ENCODE peak calls at places on chromosomes 1 and 21, in seven cellular contexts. U is T-cell; C is H9; I is ureter; T is pulmonary artery endothelial cell; X is HCT116; M is CD4-positive, alpha-beta T cell. D is an unnamed sample.

GRCh38 chr1:167934407-167935251 is 1.9 kb upstream of the DCAF6 start:
- DNase-seq in U (no peak), C (no peak), I (no peak), T (no peak), X (no peak), M (no peak), D (no peak)

GRCh38 chr1:223031690-223032601 is 111.1 kb downstream of the TLR5 start:
- DNase-seq in U (no peak), C (peak; percentile 41), I (peak; percentile 54), T (no peak), X (no peak), M (no peak), D (no peak)

GRCh38 chr1:31572323-31573104 is 3.8 kb upstream of the TINAGL1 start:
- DNase-seq in U (no peak), C (no peak), I (peak; percentile 54), T (no peak), X (no peak), M (no peak), D (no peak)

GRCh38 chr1:12001996-12002493 is 17.3 kb upstream of the MIIP start:
- DNase-seq in U (no peak), C (no peak), I (no peak), T (no peak), X (peak; percentile 19), M (no peak), D (no peak)

GRCh38 chr21:37675202-37675801 is 241.0 kb downstream of the KCNJ6 start:
- DNase-seq in U (peak; percentile 12), C (peak; percentile 82), I (peak; percentile 55), T (no peak), X (peak; percentile 27), M (peak; percentile 64), D (no peak)

GRCh38 chr1:245512980-245513578 is 358.3 kb downstream of the KIF26B start:
- DNase-seq in U (no peak), C (peak; percentile 54), I (no peak), T (no peak), X (no peak), M (no peak), D (no peak)

GRCh38 chr1:61051455-61052392 is 30.6 kb upstream of the NFIA start:
- DNase-seq in U (no peak), C (peak; percentile 66), I (no peak), T (no peak), X (no peak), M (no peak), D (no peak)

GRCh38 chr1:170741678-170742077 is 77.7 kb downstream of the PRRX1 start:
- DNase-seq in U (no peak), C (no peak), I (no peak), T (no peak), X (no peak), M (no peak), D (no peak)

GRCh38 chr1:117658676-117659075 is 52.8 kb downstream of the TENT5C start:
- DNase-seq in U (peak; percentile 73), C (no peak), I (no peak), T (no peak), X (no peak), M (peak; percentile 67), D (no peak)

GRCh38 chr1:180953791-180954721 is 41.4 kb downstream of the KIAA1614 start:
- DNase-seq in U (peak; percentile 54), C (no peak), I (peak; percentile 73), T (no peak), X (no peak), M (peak; percentile 71), D (no peak)

GRCh38 chr1:46396429-46397398 is 2.6 kb downstream of the FAAH start:
- DNase-seq in U (no peak), C (no peak), I (no peak), T (no peak), X (no peak), M (no peak), D (no peak)

GRCh38 chr1:25193151-25193742 is 39.1 kb downstream of the SYF2 start:
- DNase-seq in U (no peak), C (no peak), I (no peak), T (no peak), X (no peak), M (no peak), D (no peak)

GRCh38 chr1:225156254-225156653 is 226.8 kb downstream of the DNAH14 start:
- DNase-seq in U (no peak), C (no peak), I (no peak), T (no peak), X (no peak), M (no peak), D (no peak)

GRCh38 chr1:173507205-173507846 is 30.2 kb downstream of the PRDX6 start:
- DNase-seq in U (no peak), C (no peak), I (no peak), T (no peak), X (peak; percentile 13), M (no peak), D (no peak)

GRCh38 chr1:166924829-166925541 is 48.9 kb upstream of the TADA1 start:
- DNase-seq in U (no peak), C (no peak), I (no peak), T (no peak), X (no peak), M (no peak), D (no peak)

GRCh38 chr1:39755965-39756659 is 15.0 kb downstream of the OXCT2 start:
- DNase-seq in U (no peak), C (no peak), I (no peak), T (no peak), X (no peak), M (no peak), D (no peak)

GRCh38 chr1:62011007-62011406 is 183.6 kb upstream of the L1TD1 start:
- DNase-seq in U (no peak), C (no peak), I (no peak), T (no peak), X (no peak), M (no peak), D (no peak)

GRCh38 chr1:160550572-160551034 is 27.5 kb upstream of the SLAMF6 start:
- DNase-seq in U (peak; percentile 39), C (peak; percentile 68), I (no peak), T (no peak), X (no peak), M (peak; percentile 64), D (no peak)

GRCh38 chr1:75539230-75540116 is 71.4 kb downstream of the SLC44A5 start:
- DNase-seq in U (no peak), C (no peak), I (no peak), T (peak; percentile 47), X (no peak), M (no peak), D (no peak)

GRCh38 chr1:29829448-29830344 is 593.4 kb downstream of the PTPRU start:
- DNase-seq in U (no peak), C (no peak), I (no peak), T (no peak), X (no peak), M (no peak), D (no peak)

GRCh38 chr1:183480971-183481431 is 8.7 kb downstream of the SMG7 start:
- DNase-seq in U (no peak), C (no peak), I (no peak), T (no peak), X (no peak), M (no peak), D (no peak)

GRCh38 chr1:59061876-59062275 is 235.0 kb upstream of the FGGY start:
- DNase-seq in U (no peak), C (no peak), I (peak; percentile 55), T (peak; percentile 72), X (peak; percentile 32), M (no peak), D (peak; percentile 84)

GRCh38 chr21:38095220-38095619 is 161.6 kb upstream of the KCNJ15 start:
- DNase-seq in U (no peak), C (no peak), I (no peak), T (no peak), X (no peak), M (no peak), D (no peak)

GRCh38 chr1:51833700-51834099 is 44.8 kb downstream of the NRDC start:
- DNase-seq in U (no peak), C (no peak), I (no peak), T (no peak), X (no peak), M (no peak), D (no peak)

GRCh38 chr1:202565890-202566289 is 144.4 kb downstream of the SYT2 start:
- DNase-seq in U (no peak), C (no peak), I (no peak), T (no peak), X (no peak), M (no peak), D (no peak)

GRCh38 chr1:67230539-67230938 is 64.3 kb downstream of the IL23R start:
- DNase-seq in U (no peak), C (no peak), I (no peak), T (no peak), X (no peak), M (no peak), D (no peak)

GRCh38 chr1:31624354-31625179 is 7.1 kb downstream of the HCRTR1 start:
- DNase-seq in U (no peak), C (no peak), I (no peak), T (no peak), X (no peak), M (no peak), D (no peak)

GRCh38 chr1:178196631-178197030 is 102.7 kb downstream of the RASAL2 start:
- DNase-seq in U (no peak), C (no peak), I (no peak), T (no peak), X (no peak), M (no peak), D (no peak)

GRCh38 chr21:31205412-31205811 is 138.6 kb downstream of the TIAM1 start:
- DNase-seq in U (no peak), C (no peak), I (no peak), T (no peak), X (no peak), M (no peak), D (no peak)

GRCh38 chr1:172373864-172374263 is 46.6 kb upstream of the C1orf105 start:
- DNase-seq in U (no peak), C (no peak), I (no peak), T (no peak), X (no peak), M (no peak), D (no peak)

GRCh38 chr1:211344335-211344664 is 17.7 kb downstream of the TRAF5 start:
- DNase-seq in U (no peak), C (no peak), I (no peak), T (no peak), X (no peak), M (no peak), D (no peak)

GRCh38 chr1:160629286-160630210 is 17.3 kb downstream of the SLAMF1 start:
- DNase-seq in U (peak; percentile 79), C (no peak), I (no peak), T (no peak), X (no peak), M (peak; percentile 72), D (no peak)

GRCh38 chr1:214538497-214538896 is 12.9 kb downstream of the PTPN14 start:
- DNase-seq in U (no peak), C (no peak), I (no peak), T (no peak), X (no peak), M (no peak), D (no peak)

GRCh38 chr1:214022810-214023425 is 35.1 kb downstream of the PROX1 start:
- DNase-seq in U (no peak), C (no peak), I (no peak), T (no peak), X (no peak), M (no peak), D (no peak)

GRCh38 chr1:94463765-94464330 is 45.7 kb downstream of the ABCD3 start:
- DNase-seq in U (no peak), C (no peak), I (no peak), T (peak; percentile 10), X (peak; percentile 49), M (no peak), D (peak; percentile 7)

GRCh38 chr1:12368646-12369045 is 138.8 kb downstream of the VPS13D start:
- DNase-seq in U (no peak), C (no peak), I (no peak), T (no peak), X (no peak), M (no peak), D (no peak)

GRCh38 chr1:224626042-224626441 is 9.9 kb downstream of the CNIH3 start:
- DNase-seq in U (no peak), C (no peak), I (no peak), T (no peak), X (no peak), M (no peak), D (no peak)